ENCODE peak calls at places on chromosomes 2 and 18, in four cellular contexts. O is astrocyte of the spinal cord, P is spleen, T is choroid plexus epithelial cell. S is an unnamed sample.

GRCh38 chr2:237874585-237875161 is 15.2 kb downstream of the RAMP1 start:
- DNase-seq in O (peak; percentile 80), P (peak; percentile 51), T (peak; percentile 63), S (peak; percentile 58)

GRCh38 chr2:216872624-216873023 is 12.8 kb upstream of the TNP1 start:
- DNase-seq in O (no peak), P (no peak), T (no peak), S (no peak)

GRCh38 chr2:169361706-169362345 is 508 bp downstream of the LRP2 start:
- DNase-seq in O (peak; percentile 8), P (peak; percentile 73), T (peak; percentile 6), S (peak; percentile 3)

GRCh38 chr2:224669449-224669848 is 46.7 kb downstream of the CCDC195 start:
- DNase-seq in O (no peak), T (no peak), P (no peak), S (no peak)

GRCh38 chr2:161400076-161400475 is 16.0 kb upstream of the TBR1 start:
- DNase-seq in T (no peak), P (no peak), O (no peak), S (peak; percentile 13)

GRCh38 chr2:229346801-229347540 is 75.9 kb upstream of the PID1 start:
- DNase-seq in T (no peak), P (no peak), O (no peak), S (peak; percentile 31)

GRCh38 chr18:51911582-51911981 is 428.4 kb upstream of the DCC start:
- DNase-seq in P (no peak), T (no peak), O (no peak), S (no peak)

GRCh38 chr18:23341383-23341782 is 111.7 kb upstream of the RIOK3 start:
- DNase-seq in T (no peak), O (no peak), P (no peak), S (no peak)

GRCh38 chr2:218896501-218897393 is 16.1 kb downstream of the WNT10A start:
- DNase-seq in P (peak; percentile 90), O (no peak), T (peak; percentile 59), S (no peak)

GRCh38 chr2:28896906-28897305 is 2.4 kb downstream of the WDR43 start:
- DNase-seq in P (no peak), O (peak; percentile 16), T (peak; percentile 17), S (peak; percentile 54)

GRCh38 chr18:44185981-44186380 is 494.7 kb upstream of the SETBP1 start:
- DNase-seq in P (no peak), O (peak; percentile 72), T (peak; percentile 92), S (no peak)

GRCh38 chr2:144942516-144943256 is 422.8 kb upstream of the ZEB2 start:
- DNase-seq in T (peak; percentile 80), O (peak; percentile 72), P (no peak), S (peak; percentile 79)

GRCh38 chr18:54717673-54718435 is 110.4 kb upstream of the RAB27B start:
- DNase-seq in O (peak; percentile 40), P (peak; percentile 81), T (peak; percentile 52), S (no peak)

GRCh38 chr2:159169187-159169586 is 117.3 kb downstream of the WDSUB1 start:
- DNase-seq in O (peak; percentile 42), T (no peak), P (no peak), S (no peak)

GRCh38 chr2:116467243-116467642 is 1347.2 kb upstream of the DDX18 start:
- DNase-seq in T (no peak), O (no peak), P (no peak), S (no peak)

GRCh38 chr2:239583171-239583878 is 182.5 kb upstream of the HDAC4 start:
- DNase-seq in P (peak; percentile 71), T (no peak), O (no peak), S (no peak)

GRCh38 chr2:158907926-158908462 is 60.4 kb upstream of the TANC1 start:
- DNase-seq in T (no peak), O (no peak), P (no peak), S (no peak)

GRCh38 chr18:46321954-46322353 is 217.8 kb downstream of the HAUS1 start:
- DNase-seq in T (no peak), O (no peak), P (no peak), S (no peak)

GRCh38 chr2:60603533-60604190 is 50.2 kb upstream of the BCL11A start:
- DNase-seq in T (no peak), O (no peak), P (no peak), S (no peak)

GRCh38 chr2:241410739-241411176 is 54.7 kb downstream of the FARP2 start:
- DNase-seq in P (no peak), T (peak; percentile 72), O (peak; percentile 77), S (no peak)

GRCh38 chr2:56534321-56534720 is 350.5 kb downstream of the CCDC85A start:
- DNase-seq in O (no peak), P (no peak), T (peak; percentile 4), S (peak; percentile 6)

GRCh38 chr2:238847841-238848565 is at the start of gene TWIST2:
- DNase-seq in O (peak; percentile 91), P (no peak), T (peak; percentile 93), S (peak; percentile 97)

GRCh38 chr2:11669454-11670291 is at the start of gene NTSR2:
- DNase-seq in O (peak; percentile 60), T (peak; percentile 61), P (peak; percentile 76), S (peak; percentile 47)

GRCh38 chr2:71253476-71253875 is 26.6 kb upstream of the PAIP2B start:
- DNase-seq in T (no peak), P (no peak), O (no peak), S (no peak)

GRCh38 chr2:136727973-136728699 is 37.2 kb upstream of the THSD7B start:
- DNase-seq in P (no peak), O (no peak), T (no peak), S (no peak)

GRCh38 chr2:43124667-43125057 is 101.7 kb downstream of the ZFP36L2 start:
- DNase-seq in T (no peak), P (no peak), O (no peak), S (no peak)

GRCh38 chr2:55159037-55159651 is 72.9 kb downstream of the CLHC1 start:
- DNase-seq in T (no peak), O (no peak), P (peak; percentile 86), S (peak; percentile 40)

GRCh38 chr18:55588001-55588875 is at the start of gene TCF4:
- DNase-seq in T (peak; percentile 58), O (peak; percentile 64), P (peak; percentile 89), S (peak; percentile 66)

GRCh38 chr2:6356127-6356761 is 509.5 kb downstream of the CMPK2 start:
- DNase-seq in O (no peak), P (no peak), T (no peak), S (no peak)

GRCh38 chr2:11775384-11775783 is 29.0 kb downstream of the LPIN1 start:
- DNase-seq in P (no peak), O (peak; percentile 38), T (peak; percentile 33), S (peak; percentile 39)

GRCh38 chr2:34254272-34254882 is 655.3 kb upstream of the FAM98A start:
- DNase-seq in P (no peak), T (no peak), O (no peak), S (no peak)

GRCh38 chr2:120982598-120982997 is 246.9 kb downstream of the GLI2 start:
- DNase-seq in P (peak; percentile 67), T (no peak), O (no peak), S (no peak)

GRCh38 chr2:144541411-144541810 is 21.5 kb upstream of the ZEB2 start:
- DNase-seq in T (peak; percentile 53), O (no peak), P (no peak), S (no peak)

GRCh38 chr2:204150695-204151240 is 214.2 kb downstream of the ICOS start:
- DNase-seq in O (no peak), P (no peak), T (no peak), S (no peak)

DNA sequence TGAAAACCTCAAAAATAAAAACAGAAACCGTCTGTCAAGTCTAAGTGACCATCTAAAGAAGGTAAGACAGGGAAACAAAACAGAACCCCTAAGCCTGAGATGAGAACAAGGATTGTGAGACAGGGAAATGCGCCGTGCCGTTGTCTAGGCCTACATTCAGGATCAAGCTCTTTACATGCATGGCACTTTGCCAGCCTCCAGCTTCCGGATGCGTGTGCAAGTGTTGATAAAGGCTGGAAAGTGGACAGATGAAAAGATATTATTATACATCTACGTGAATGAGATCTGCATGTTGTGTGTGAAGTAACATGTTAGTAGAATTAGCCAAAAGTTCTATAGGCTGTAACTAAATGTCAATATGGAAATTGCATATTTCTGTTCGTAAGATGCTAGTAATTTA is 28.6 kb upstream of the TMEM87B start:
- DNase-seq in P (no peak), T (no peak), O (no peak), S (no peak)
- H3K4me3 ChIP-seq in P (no peak overlapping the region), T (no peak overlapping the region), O (no peak overlapping the region), S (no peak overlapping the region)

GRCh38 chr18:27366151-27366550 is 181.0 kb upstream of the CHST9 start:
- DNase-seq in T (no peak), P (no peak), O (no peak), S (no peak)

GRCh38 chr18:27361477-27361876 is 176.4 kb upstream of the CHST9 start:
- DNase-seq in P (no peak), T (no peak), O (no peak), S (no peak)

DNA sequence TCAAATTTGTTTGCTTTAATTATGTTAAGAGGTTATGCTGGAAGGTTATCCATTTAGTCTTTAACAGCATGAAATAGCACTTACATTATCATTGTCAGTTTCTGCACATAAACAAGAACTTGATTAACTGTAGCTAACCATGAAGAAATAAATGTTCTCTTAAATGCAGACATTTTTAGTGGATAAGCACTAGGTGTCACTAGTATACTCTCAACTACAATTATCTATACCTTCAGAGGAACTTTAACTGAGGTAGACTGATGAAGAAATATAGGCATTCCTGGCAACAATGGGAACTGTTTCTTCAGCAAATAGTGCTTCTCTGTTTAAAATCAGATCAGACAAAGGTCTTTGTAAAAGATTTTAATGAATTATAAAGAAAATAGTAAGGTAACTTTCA is 178.8 kb upstream of the CHST9 start:
- DNase-seq in O (peak; percentile 20), P (no peak), T (peak; percentile 43), S (peak; percentile 8)
- TF ChIP-seq CTCF in O (peak; percentile 19), P (no peak), T (peak; percentile 43), S (no peak)

GRCh38 chr18:79644666-79645057 is 34.9 kb upstream of the CTDP1 start:
- DNase-seq in T (no peak), P (no peak), O (no peak), S (peak; percentile 34)
- H3K4me3 ChIP-seq in T (no peak overlapping the region), P (no peak overlapping the region), O (no peak overlapping the region), S (no peak overlapping the region)

GRCh38 chr2:19368760-19369159 is 10.3 kb upstream of the OSR1 start:
- DNase-seq in T (no peak), O (no peak), P (no peak), S (no peak)

GRCh38 chr2:19371996-19372582 is 13.7 kb upstream of the OSR1 start:
- DNase-seq in T (no peak), P (no peak), O (no peak), S (peak; percentile 27)

GRCh38 chr2:19367346-19367745 is 8.9 kb upstream of the OSR1 start:
- DNase-seq in O (no peak), T (no peak), P (no peak), S (peak; percentile 49)

GRCh38 chr2:19373352-19373751 is 14.9 kb upstream of the OSR1 start:
- DNase-seq in O (no peak), T (no peak), P (peak; percentile 53), S (no peak)

DNA sequence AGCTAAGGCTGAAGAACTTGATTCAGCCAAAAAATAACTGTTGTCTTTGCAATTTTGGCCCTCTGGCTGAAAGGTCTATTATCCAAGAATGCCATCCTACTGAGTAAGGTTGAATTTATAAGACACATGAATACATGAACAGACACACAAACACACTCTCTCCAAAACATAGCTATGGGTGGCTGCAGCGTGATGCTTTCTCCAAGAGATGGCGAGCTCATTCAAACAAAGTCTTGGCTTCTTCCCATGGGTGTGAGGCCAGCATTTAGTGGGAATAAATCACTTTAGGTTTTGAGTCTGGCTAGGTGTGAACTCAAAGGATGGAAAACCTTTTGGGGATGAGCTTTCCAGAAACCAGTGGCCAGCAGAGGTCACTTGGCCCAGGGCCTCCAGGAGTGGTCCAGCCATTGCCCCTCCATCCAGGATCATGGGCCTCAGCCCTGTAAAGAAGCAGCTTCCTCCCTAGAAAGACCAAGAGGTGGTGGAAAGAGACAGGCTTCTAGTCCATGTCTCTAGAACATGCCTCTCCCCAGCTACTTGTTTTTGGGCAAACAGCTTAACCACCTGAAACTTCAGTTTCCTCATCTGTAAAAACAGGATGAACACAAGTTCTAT is 11.0 kb upstream of the OSR1 start:
- DNase-seq in T (peak; percentile 82), P (no peak), O (peak; percentile 56), S (peak; percentile 74)
- TF ChIP-seq CTCF in T (peak; percentile 85), P (no peak), O (peak; percentile 75), S (peak; percentile 70)

S was measured in fibroblast of the aortic adventitia.